ENCODE peak calls at places on chromosomes 16 and 17, in eight cellular contexts. E is hepatocyte, J is mammary epithelial cell, N is fibroblast of lung, I is HCT116, M is neural progenitor cell, A is astrocyte, C is PC-3. F is an unnamed sample.

GRCh38 chr17:78449983-78450382 is 71.5 kb downstream of the PGS1 start:
- DNase-seq in E (no peak), J (no peak), N (no peak), I (no peak), M (no peak), A (no peak), C (no peak), F (no peak)

GRCh38 chr16:29743827-29744531 is 1.8 kb downstream of the C16orf54 start:
- DNase-seq in E (no peak), J (no peak), N (no peak), I (no peak), M (no peak), A (no peak), C (no peak), F (no peak)

GRCh38 chr17:80008383-80008840 is 27.3 kb downstream of the TBC1D16 start:
- DNase-seq in E (peak; percentile 88), J (peak; percentile 48), N (peak; percentile 33), I (peak; percentile 61), M (peak; percentile 79), A (peak; percentile 8), C (peak; percentile 89), F (peak; percentile 82)

GRCh38 chr17:37541880-37542675 is 52.4 kb downstream of the DUSP14 start:
- DNase-seq in E (no peak), J (peak; percentile 31), N (peak; percentile 56), I (no peak), M (no peak), A (peak; percentile 40), C (no peak), F (peak; percentile 78)

GRCh38 chr16:13453938-13454553 is 465.9 kb upstream of the ERCC4 start:
- DNase-seq in E (peak; percentile 56), J (peak; percentile 48), N (peak; percentile 9), I (peak; percentile 4), M (peak; percentile 60), A (no peak), C (peak; percentile 31), F (peak; percentile 23)

GRCh38 chr16:83878838-83879237 is 20.1 kb upstream of the MLYCD start:
- DNase-seq in E (peak; percentile 61), J (peak; percentile 35), N (peak; percentile 45), I (peak; percentile 52), M (peak; percentile 52), A (peak; percentile 32), C (peak; percentile 66), F (peak; percentile 75)

GRCh38 chr16:19781196-19781595 is 63.1 kb downstream of the IQCK start:
- DNase-seq in E (peak; percentile 18), J (no peak), N (peak; percentile 5), I (no peak), M (no peak), A (no peak), C (no peak), F (no peak)

GRCh38 chr17:58317421-58318064 is 11.1 kb downstream of the TSPOAP1 start:
- DNase-seq in E (peak; percentile 65), J (peak; percentile 90), N (peak; percentile 81), I (peak; percentile 72), M (peak; percentile 70), A (peak; percentile 70), C (peak; percentile 95), F (peak; percentile 78)

GRCh38 chr16:87720411-87720810 is 45.4 kb downstream of the KLHDC4 start:
- DNase-seq in E (no peak), J (no peak), N (no peak), I (no peak), M (no peak), A (no peak), C (no peak), F (no peak)

GRCh38 chr17:37821025-37821713 is 76.3 kb upstream of the HNF1B start:
- DNase-seq in E (no peak), J (peak; percentile 77), N (peak; percentile 73), I (no peak), M (no peak), A (peak; percentile 66), C (peak; percentile 21), F (peak; percentile 28)

GRCh38 chr16:23302045-23302956 is at the start of gene SCNN1B:
- DNase-seq in E (no peak), J (no peak), N (no peak), I (no peak), M (peak; percentile 67), A (no peak), C (peak; percentile 43), F (peak; percentile 2)

GRCh38 chr17:79619636-79620206 is 8.9 kb upstream of the RBFOX3 start:
- DNase-seq in E (no peak), J (no peak), N (no peak), I (no peak), M (no peak), A (no peak), C (no peak), F (no peak)

GRCh38 chr16:2232094-2232990 is 3.9 kb upstream of the DNASE1L2 start:
- DNase-seq in E (no peak), J (no peak), N (no peak), I (no peak), M (no peak), A (no peak), C (no peak), F (no peak)

GRCh38 chr16:2231016-2231931 is 5.0 kb upstream of the DNASE1L2 start:
- DNase-seq in E (no peak), J (peak; percentile 85), N (no peak), I (no peak), M (no peak), A (no peak), C (no peak), F (no peak)

GRCh38 chr16:2234813-2235170 is 1.5 kb upstream of the DNASE1L2 start:
- DNase-seq in E (no peak), J (no peak), N (no peak), I (no peak), M (no peak), A (no peak), C (no peak), F (no peak)

GRCh38 chr16:2233872-2234812 is 2.1 kb upstream of the DNASE1L2 start:
- DNase-seq in E (no peak), J (no peak), N (no peak), I (no peak), M (no peak), A (no peak), C (no peak), F (no peak)

DNA sequence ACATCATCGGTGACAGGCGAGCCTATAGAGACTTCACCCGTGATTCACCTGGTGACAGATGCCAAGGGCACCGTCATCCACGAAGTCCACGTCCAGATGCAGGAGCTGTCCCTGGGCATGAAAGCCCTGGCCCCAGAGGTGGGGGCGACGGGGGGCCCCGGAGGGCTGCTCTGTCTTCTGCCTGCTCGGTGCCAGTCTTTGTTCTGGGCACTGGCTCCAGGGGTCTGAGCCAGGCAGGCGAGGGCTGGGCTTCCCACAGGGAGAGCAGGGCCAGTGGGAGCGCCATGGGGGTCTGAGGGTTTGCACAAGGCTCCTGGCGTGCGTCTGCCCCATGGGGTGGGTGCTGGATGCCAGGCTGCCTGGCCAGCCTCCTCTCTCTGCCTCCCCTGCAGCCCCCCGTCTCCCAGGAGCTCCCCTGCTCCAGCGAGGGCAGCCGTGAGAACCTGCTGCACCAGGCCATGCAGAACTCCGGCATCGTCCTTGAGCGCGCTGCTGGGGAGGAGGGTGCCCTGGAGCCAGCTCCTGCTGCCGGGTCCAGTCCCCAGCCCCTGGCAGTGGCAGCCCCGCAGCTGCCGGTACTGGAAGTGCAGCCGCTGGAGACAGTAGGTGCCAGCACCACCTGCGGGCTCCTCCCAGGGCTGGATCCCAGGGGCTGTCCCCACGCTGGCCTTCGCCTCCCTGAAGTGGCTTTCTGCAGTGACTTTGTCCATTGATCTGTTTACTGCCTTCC is 3.0 kb upstream of the DNASE1L2 start:
- DNase-seq in E (no peak), J (no peak), N (no peak), I (no peak), M (no peak), A (no peak), C (no peak), F (no peak)
- H4K20me1 ChIP-seq in E (peaks cover 14% of the 10 kb centered on the region), J (peaks cover 11% of the 10 kb centered on the region), N (no peaks in the 10 kb centered on the region), I (no peaks in the 10 kb centered on the region), M (peaks cover 35% of the 10 kb centered on the region), A (peaks cover 49% of the 10 kb centered on the region), C (no peaks in the 10 kb centered on the region), F (no peaks in the 10 kb centered on the region)

GRCh38 chr16:78829280-78829679 is 729.8 kb downstream of the WWOX start:
- DNase-seq in E (no peak), J (no peak), N (no peak), I (no peak), M (no peak), A (no peak), C (no peak), F (no peak)
- TF ChIP-seq EZH2 in E (no peak), J (no peak), N (no peak), I (no peak), M (no peak), A (no peak), C (no peak), F (no peak)

DNA sequence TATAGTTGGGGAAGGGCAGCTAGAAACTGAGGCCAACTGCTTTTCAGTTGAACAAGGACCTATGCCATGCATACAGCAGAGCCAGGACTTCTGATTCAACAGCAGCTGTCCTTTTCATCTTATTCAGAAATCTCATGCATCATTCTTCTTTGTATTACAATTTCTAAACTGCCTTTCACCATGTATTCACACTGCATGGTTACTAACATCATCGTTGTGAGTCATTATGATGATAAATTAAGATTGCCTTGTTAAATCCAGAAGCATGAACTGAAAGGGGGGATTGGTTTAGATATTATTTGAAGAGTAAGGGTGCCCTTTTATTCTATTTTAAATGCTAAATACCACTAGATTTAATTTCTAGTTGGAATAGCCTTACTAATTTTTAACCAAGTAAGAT is 1470.1 kb upstream of the GOT2 start:
- DNase-seq in E (no peak), J (peak; percentile 22), N (peak; percentile 64), I (no peak), M (no peak), A (peak; percentile 58), C (no peak), F (peak; percentile 5)
- H3K27ac ChIP-seq in E (no peak overlapping the region), J (no peak overlapping the region), N (no peak overlapping the region), I (no peak overlapping the region), M (no peak overlapping the region), A (no peak overlapping the region), C (no peak overlapping the region), F (no peak overlapping the region)

GRCh38 chr16:31185339-31185738 is 5.4 kb downstream of the FUS start:
- DNase-seq in E (no peak), J (no peak), N (no peak), I (no peak), M (no peak), A (no peak), C (no peak), F (no peak)

GRCh38 chr16:31187808-31188189 is 7.9 kb downstream of the FUS start:
- DNase-seq in E (no peak), J (no peak), N (no peak), I (no peak), M (no peak), A (no peak), C (no peak), F (no peak)

GRCh38 chr16:31184888-31185287 is 4.9 kb downstream of the FUS start:
- DNase-seq in E (no peak), J (no peak), N (no peak), I (no peak), M (no peak), A (no peak), C (no peak), F (no peak)

GRCh38 chr16:31186930-31187807 is 7.2 kb downstream of the FUS start:
- DNase-seq in E (no peak), J (no peak), N (no peak), I (no peak), M (no peak), A (no peak), C (no peak), F (no peak)

DNA sequence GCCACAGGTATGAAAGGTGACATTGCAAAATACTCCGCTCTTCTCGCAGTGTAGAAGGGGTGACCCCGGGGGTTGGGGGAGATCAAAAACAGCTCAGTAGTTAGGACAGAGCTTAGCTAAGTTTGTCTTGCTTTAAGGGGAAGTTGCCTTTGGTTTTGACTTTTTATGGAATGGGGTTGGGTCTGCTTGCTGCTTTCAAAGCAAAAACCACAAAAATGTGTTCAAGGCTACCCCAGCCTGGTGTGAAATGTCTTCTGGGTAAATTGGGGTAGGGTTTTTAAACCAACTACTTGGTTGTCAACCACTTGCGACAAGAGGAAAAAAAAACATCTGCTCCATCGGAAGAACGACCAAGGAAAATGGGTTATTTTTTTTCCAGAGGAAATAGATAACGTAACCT is 6.2 kb downstream of the FUS start:
- DNase-seq in E (no peak), J (no peak), N (no peak), I (no peak), M (no peak), A (no peak), C (no peak), F (no peak)
- H4K20me1 ChIP-seq in E (peaks cover 96% of the 10 kb centered on the region), J (peaks cover 29% of the 10 kb centered on the region), N (peaks cover 6% of the 10 kb centered on the region), I (peaks cover 90% of the 10 kb centered on the region), M (peaks cover 100% of the 10 kb centered on the region), A (peaks cover 100% of the 10 kb centered on the region), C (peaks cover 94% of the 10 kb centered on the region), F (peaks cover 44% of the 10 kb centered on the region)